ENCODE peak calls at places on chromosome 5, in ten cellular contexts. I, L, Y, X, V, D, C, M, O and U are unnamed samples.

GRCh38 chr5:40333459-40334241 is 346.1 kb upstream of the PTGER4 start:
- DNase-seq in I (peak), L (no peak), Y (no peak), X (no peak), V (no peak), D (peak), C (no peak), M (no peak), O (no peak), U (no peak)

GRCh38 chr5:93165559-93165958 is 415.5 kb downstream of the NR2F1-AS1 start:
- DNase-seq in I (no peak), L (no peak), Y (no peak), X (no peak), V (no peak), D (no peak), C (no peak), M (no peak), O (no peak), U (no peak)

GRCh38 chr5:81850494-81850893 is 99.6 kb upstream of the SSBP2 start:
- DNase-seq in I (peak), L (no peak), Y (peak), X (no peak), V (no peak), D (no peak), C (no peak), M (no peak), O (peak), U (no peak)

GRCh38 chr5:144142826-144143167 is 27.7 kb downstream of the YIPF5 start:
- DNase-seq in I (no peak), L (no peak), Y (no peak), X (no peak), V (no peak), D (no peak), C (no peak), M (no peak), O (no peak), U (no peak)

GRCh38 chr5:92242170-92242569 is 859.1 kb upstream of the ARRDC3 start:
- DNase-seq in I (no peak), L (no peak), Y (no peak), X (no peak), V (no peak), D (no peak), C (no peak), M (no peak), O (no peak), U (no peak)

GRCh38 chr5:80761966-80762365 is 107.2 kb upstream of the DHFR start:
- DNase-seq in I (peak), L (no peak), Y (no peak), X (no peak), V (no peak), D (no peak), C (no peak), M (no peak), O (no peak), U (no peak)

GRCh38 chr5:63923914-63924313 is 38.3 kb downstream of the HTR1A start:
- DNase-seq in I (peak), L (peak), Y (peak), X (peak), V (no peak), D (no peak), C (no peak), M (no peak), O (no peak), U (no peak)

GRCh38 chr5:56681346-56681745 is 134.0 kb upstream of the MAP3K1 start:
- DNase-seq in I (peak), L (no peak), Y (peak), X (no peak), V (no peak), D (no peak), C (no peak), M (no peak), O (no peak), U (no peak)

GRCh38 chr5:100448250-100448649 is 86.9 kb upstream of the FAM174A start:
- DNase-seq in I (no peak), L (no peak), Y (no peak), X (no peak), V (no peak), D (no peak), C (no peak), M (peak), O (no peak), U (no peak)

GRCh38 chr5:91383956-91384300 is 811 bp upstream of the ARRDC3 start:
- DNase-seq in I (peak), L (peak), Y (peak), X (peak), V (peak), D (no peak), C (no peak), M (peak), O (no peak), U (no peak)

GRCh38 chr5:24621809-24622208 is 23.0 kb downstream of the CDH10 start:
- DNase-seq in I (no peak), L (peak), Y (peak), X (peak), V (no peak), D (no peak), C (peak), M (peak), O (no peak), U (no peak)

GRCh38 chr5:133847301-133847700 is 121.1 kb downstream of the C5orf15 start:
- DNase-seq in I (no peak), L (no peak), Y (no peak), X (no peak), V (no peak), D (no peak), C (no peak), M (no peak), O (peak), U (no peak)

GRCh38 chr5:124806026-124806856 is 59.8 kb upstream of the ZNF608 start:
- DNase-seq in I (peak), L (peak), Y (peak), X (peak), V (peak), D (no peak), C (no peak), M (peak), O (no peak), U (no peak)